ENCODE peak calls at places on chromosome 2, in nine cellular contexts. V, Y, F, R, W, H, C, Q and P are unnamed samples.
A peak's percentile ranks its signal among the peaks of the same experiment; 100 is the strongest.

GRCh38 chr2:44205169-44205568 is 36.5 kb downstream of the PPM1B start:
- DNase-seq in R (peak; percentile 19), W (no peak), Y (no peak), V (no peak), H (no peak), C (no peak), Q (no peak), F (no peak), P (no peak)

GRCh38 chr2:77086478-77086877 is 435.7 kb downstream of the LRRTM4 start:
- DNase-seq in H (no peak), C (no peak), F (no peak), W (no peak), V (no peak), Q (no peak), Y (no peak), R (no peak), P (no peak)

GRCh38 chr2:237180987-237181386 is 95.3 kb downstream of the COPS8 start:
- DNase-seq in W (no peak), C (no peak), V (no peak), Y (no peak), H (no peak), R (peak; percentile 56), Q (no peak), F (no peak), P (no peak)

GRCh38 chr2:68258854-68259253 is 6.5 kb upstream of the PPP3R1 start:
- DNase-seq in C (no peak), F (no peak), Q (no peak), R (no peak), Y (no peak), H (no peak), V (no peak), W (peak; percentile 30), P (no peak)

GRCh38 chr2:205660521-205661124 is 21.7 kb upstream of the NRP2 start:
- DNase-seq in H (no peak), R (peak; percentile 87), V (no peak), W (peak; percentile 98), C (peak; percentile 74), Y (no peak), Q (no peak), F (peak; percentile 95), P (no peak)

GRCh38 chr2:25673170-25674002 is at the start of gene DTNB:
- DNase-seq in W (peak; percentile 80), F (peak; percentile 47), V (peak; percentile 67), R (peak; percentile 41), C (peak; percentile 89), Y (peak; percentile 38), H (peak; percentile 38), Q (peak; percentile 82), P (peak; percentile 96)

GRCh38 chr2:49831698-49832367 is 677.5 kb upstream of the FSHR start:
- DNase-seq in W (no peak), V (no peak), H (no peak), C (no peak), Q (no peak), Y (no peak), R (no peak), F (no peak), P (no peak)

GRCh38 chr2:218555527-218555926 is 12.6 kb downstream of the USP37 start:
- DNase-seq in H (no peak), Q (no peak), C (no peak), Y (no peak), V (no peak), F (no peak), W (no peak), R (no peak), P (peak; percentile 33)

GRCh38 chr2:12612646-12613045 is 104.1 kb upstream of the TRIB2 start:
- DNase-seq in H (no peak), W (no peak), Y (no peak), C (no peak), R (no peak), F (no peak), Q (no peak), V (no peak), P (no peak)

GRCh38 chr2:88492002-88492401 is 39.5 kb upstream of the FOXI3 start:
- DNase-seq in C (no peak), R (no peak), H (no peak), V (no peak), Q (no peak), F (no peak), W (no peak), Y (no peak), P (no peak)